ENCODE peak calls at places on chromosome 13, in six cellular contexts. One of them, this sample, is unnamed.

GRCh38 chr13:35947315-35947714 is 183.9 kb downstream of the DCLK1 start:
- DNase-seq in brain microvascular endothelial cell: no peak
- DNase-seq in spleen: no peak
- DNase-seq in heart left ventricle: no peak
- DNase-seq in fibroblast of lung: no peak
- DNase-seq in hepatocyte: no peak
- DNase-seq in this sample: no peak

GRCh38 chr13:49690133-49690989 is 925 bp downstream of the EBPL start:
- DNase-seq in brain microvascular endothelial cell: peak; percentile 71
- DNase-seq in spleen: no peak
- DNase-seq in heart left ventricle: no peak
- DNase-seq in fibroblast of lung: peak; percentile 68
- DNase-seq in hepatocyte: peak; percentile 65
- DNase-seq in this sample: no peak

GRCh38 chr13:66977156-66977555 is 253.0 kb downstream of the PCDH9 start:
- DNase-seq in brain microvascular endothelial cell: no peak
- DNase-seq in spleen: no peak
- DNase-seq in heart left ventricle: no peak
- DNase-seq in fibroblast of lung: no peak
- DNase-seq in hepatocyte: no peak
- DNase-seq in this sample: no peak

GRCh38 chr13:42990991-42991891 is 800 bp downstream of the EPSTI1 start:
- DNase-seq in brain microvascular endothelial cell: no peak
- DNase-seq in spleen: peak; percentile 71
- DNase-seq in heart left ventricle: no peak
- DNase-seq in fibroblast of lung: no peak
- DNase-seq in hepatocyte: no peak
- DNase-seq in this sample: no peak

GRCh38 chr13:71758823-71759222 is 108.2 kb downstream of the DACH1 start:
- DNase-seq in brain microvascular endothelial cell: no peak
- DNase-seq in spleen: no peak
- DNase-seq in heart left ventricle: no peak
- DNase-seq in fibroblast of lung: peak; percentile 23
- DNase-seq in hepatocyte: peak; percentile 4
- DNase-seq in this sample: no peak

GRCh38 chr13:66805657-66806056 is 424.5 kb downstream of the PCDH9 start:
- DNase-seq in brain microvascular endothelial cell: peak; percentile 81
- DNase-seq in spleen: no peak
- DNase-seq in heart left ventricle: peak; percentile 10
- DNase-seq in fibroblast of lung: peak; percentile 81
- DNase-seq in hepatocyte: no peak
- DNase-seq in this sample: no peak

GRCh38 chr13:87777395-87777794 is 106.2 kb downstream of the SLITRK5 start:
- DNase-seq in brain microvascular endothelial cell: no peak
- DNase-seq in spleen: no peak
- DNase-seq in heart left ventricle: no peak
- DNase-seq in fibroblast of lung: peak; percentile 1
- DNase-seq in hepatocyte: no peak
- DNase-seq in this sample: no peak

GRCh38 chr13:36192166-36192565 is 22.2 kb downstream of the SOHLH2 start:
- DNase-seq in brain microvascular endothelial cell: no peak
- DNase-seq in spleen: no peak
- DNase-seq in heart left ventricle: no peak
- DNase-seq in fibroblast of lung: peak; percentile 13
- DNase-seq in hepatocyte: no peak
- DNase-seq in this sample: no peak

GRCh38 chr13:76836311-76836710 is 49.9 kb downstream of the KCTD12 start:
- DNase-seq in brain microvascular endothelial cell: peak; percentile 18
- DNase-seq in spleen: no peak
- DNase-seq in heart left ventricle: no peak
- DNase-seq in fibroblast of lung: peak; percentile 74
- DNase-seq in hepatocyte: no peak
- DNase-seq in this sample: no peak

GRCh38 chr13:24511019-24511823 is 1.4 kb downstream of the PARP4 start:
- DNase-seq in brain microvascular endothelial cell: peak; percentile 86
- DNase-seq in spleen: peak; percentile 81
- DNase-seq in heart left ventricle: no peak
- DNase-seq in fibroblast of lung: peak; percentile 97
- DNase-seq in hepatocyte: peak; percentile 67
- DNase-seq in this sample: peak; percentile 54

GRCh38 chr13:62482351-62482750 is 1066.7 kb upstream of the PCDH20 start:
- DNase-seq in brain microvascular endothelial cell: no peak
- DNase-seq in spleen: no peak
- DNase-seq in heart left ventricle: no peak
- DNase-seq in fibroblast of lung: peak; percentile 18
- DNase-seq in hepatocyte: no peak
- DNase-seq in this sample: no peak

GRCh38 chr13:101624981-101625380 is 172.5 kb downstream of the ITGBL1 start:
- DNase-seq in brain microvascular endothelial cell: no peak
- DNase-seq in spleen: no peak
- DNase-seq in heart left ventricle: no peak
- DNase-seq in fibroblast of lung: no peak
- DNase-seq in hepatocyte: no peak
- DNase-seq in this sample: no peak

GRCh38 chr13:41455725-41456419 is 1.5 kb upstream of the RGCC start:
- DNase-seq in brain microvascular endothelial cell: no peak
- DNase-seq in spleen: no peak
- DNase-seq in heart left ventricle: no peak
- DNase-seq in fibroblast of lung: no peak
- DNase-seq in hepatocyte: no peak
- DNase-seq in this sample: no peak

GRCh38 chr13:46354143-46355087 is 32.6 kb downstream of the RUBCNL start:
- DNase-seq in brain microvascular endothelial cell: peak; percentile 95
- DNase-seq in spleen: no peak
- DNase-seq in heart left ventricle: no peak
- DNase-seq in fibroblast of lung: peak; percentile 97
- DNase-seq in hepatocyte: no peak
- DNase-seq in this sample: no peak

GRCh38 chr13:42728507-42729180 is 52.7 kb upstream of the FAM216B start:
- DNase-seq in brain microvascular endothelial cell: peak; percentile 29
- DNase-seq in spleen: no peak
- DNase-seq in heart left ventricle: no peak
- DNase-seq in fibroblast of lung: no peak
- DNase-seq in hepatocyte: no peak
- DNase-seq in this sample: no peak

GRCh38 chr13:77492982-77493381 is 42.5 kb upstream of the SCEL start:
- DNase-seq in brain microvascular endothelial cell: peak; percentile 14
- DNase-seq in spleen: no peak
- DNase-seq in heart left ventricle: no peak
- DNase-seq in fibroblast of lung: peak; percentile 46
- DNase-seq in hepatocyte: peak; percentile 47
- DNase-seq in this sample: no peak

GRCh38 chr13:37995052-37995451 is 125.5 kb upstream of the TRPC4 start:
- DNase-seq in brain microvascular endothelial cell: peak; percentile 42
- DNase-seq in spleen: no peak
- DNase-seq in heart left ventricle: no peak
- DNase-seq in fibroblast of lung: peak; percentile 32
- DNase-seq in hepatocyte: peak; percentile 36
- DNase-seq in this sample: no peak

GRCh38 chr13:83895994-83896580 is 13.8 kb upstream of the SLITRK1 start:
- DNase-seq in brain microvascular endothelial cell: peak; percentile 31
- DNase-seq in spleen: no peak
- DNase-seq in heart left ventricle: no peak
- DNase-seq in fibroblast of lung: peak; percentile 74
- DNase-seq in hepatocyte: no peak
- DNase-seq in this sample: no peak

GRCh38 chr13:38648912-38649311 is 38.0 kb upstream of the FREM2 start:
- DNase-seq in brain microvascular endothelial cell: no peak
- DNase-seq in spleen: no peak
- DNase-seq in heart left ventricle: no peak
- DNase-seq in fibroblast of lung: no peak
- DNase-seq in hepatocyte: no peak
- DNase-seq in this sample: no peak

GRCh38 chr13:110991991-110992508 is 77.2 kb upstream of the ANKRD10 start:
- DNase-seq in brain microvascular endothelial cell: no peak
- DNase-seq in spleen: no peak
- DNase-seq in heart left ventricle: no peak
- DNase-seq in fibroblast of lung: no peak
- DNase-seq in hepatocyte: no peak
- DNase-seq in this sample: no peak

GRCh38 chr13:91360246-91360751 is 12.8 kb downstream of the MIR17HG start:
- DNase-seq in brain microvascular endothelial cell: no peak
- DNase-seq in spleen: no peak
- DNase-seq in heart left ventricle: no peak
- DNase-seq in fibroblast of lung: no peak
- DNase-seq in hepatocyte: no peak
- DNase-seq in this sample: no peak

GRCh38 chr13:41222259-41222852 is 28.0 kb upstream of the KBTBD7 start:
- DNase-seq in brain microvascular endothelial cell: peak; percentile 67
- DNase-seq in spleen: no peak
- DNase-seq in heart left ventricle: peak; percentile 19
- DNase-seq in fibroblast of lung: peak; percentile 36
- DNase-seq in hepatocyte: peak; percentile 68
- DNase-seq in this sample: peak; percentile 67

GRCh38 chr13:39773833-39774232 is 118.4 kb downstream of the COG6 start:
- DNase-seq in brain microvascular endothelial cell: peak; percentile 73
- DNase-seq in spleen: no peak
- DNase-seq in heart left ventricle: no peak
- DNase-seq in fibroblast of lung: peak; percentile 85
- DNase-seq in hepatocyte: no peak
- DNase-seq in this sample: no peak

GRCh38 chr13:75010941-75011340 is 471.0 kb downstream of the TBC1D4 start:
- DNase-seq in brain microvascular endothelial cell: no peak
- DNase-seq in spleen: no peak
- DNase-seq in heart left ventricle: no peak
- DNase-seq in fibroblast of lung: no peak
- DNase-seq in hepatocyte: no peak
- DNase-seq in this sample: no peak

GRCh38 chr13:110641055-110642015 is 26.0 kb downstream of the NAXD start:
- DNase-seq in brain microvascular endothelial cell: peak; percentile 69
- DNase-seq in spleen: peak; percentile 64
- DNase-seq in heart left ventricle: no peak
- DNase-seq in fibroblast of lung: peak; percentile 48
- DNase-seq in hepatocyte: no peak
- DNase-seq in this sample: no peak

DNA sequence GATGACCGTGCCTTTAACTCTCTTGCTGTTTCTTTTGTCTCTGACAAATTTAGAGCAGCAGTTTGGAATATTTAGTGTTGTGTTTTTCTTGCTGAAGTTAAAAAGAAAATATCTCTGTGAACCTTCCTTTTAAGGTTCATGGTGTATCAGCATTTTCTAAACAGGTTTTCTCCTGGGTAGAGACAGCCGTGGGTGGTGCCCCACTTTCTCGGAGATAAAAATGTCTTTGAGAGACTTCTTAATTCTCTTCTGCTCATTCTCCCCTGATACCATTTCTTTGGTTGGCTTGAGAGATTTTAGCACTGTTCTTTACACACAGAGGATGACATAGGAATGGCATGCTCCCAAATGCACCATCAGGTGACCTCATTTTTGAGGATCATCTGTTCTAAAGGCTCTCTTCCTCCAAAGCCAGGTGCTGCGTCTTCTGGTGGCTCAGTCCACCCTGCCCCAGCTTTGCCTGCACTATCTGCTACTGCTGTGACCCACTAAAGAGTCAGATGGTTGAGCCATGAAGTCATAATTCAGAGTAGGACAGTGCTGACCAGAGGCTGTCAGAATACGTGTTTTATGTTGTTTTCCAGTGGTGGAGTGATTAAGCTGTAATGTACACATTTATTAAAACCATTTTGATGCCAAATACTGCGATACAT is 90.3 kb upstream of the SLC10A2 start:
- DNase-seq in brain microvascular endothelial cell: no peak
- DNase-seq in spleen: no peak
- DNase-seq in heart left ventricle: no peak
- DNase-seq in fibroblast of lung: no peak
- DNase-seq in hepatocyte: no peak
- DNase-seq in this sample: no peak
- TF ChIP-seq CTCF in brain microvascular endothelial cell: no peak
- TF ChIP-seq CTCF in spleen: no peak
- TF ChIP-seq CTCF in heart left ventricle: no peak
- TF ChIP-seq CTCF in fibroblast of lung: no peak
- TF ChIP-seq CTCF in hepatocyte: no peak
- TF ChIP-seq CTCF in this sample: no peak

GRCh38 chr13:20475927-20476691 is 49.5 kb downstream of the CRYL1 start:
- DNase-seq in brain microvascular endothelial cell: no peak
- DNase-seq in spleen: peak; percentile 90
- DNase-seq in heart left ventricle: no peak
- DNase-seq in fibroblast of lung: peak; percentile 35
- DNase-seq in hepatocyte: peak; percentile 24
- DNase-seq in this sample: no peak
- TF ChIP-seq CTCF in brain microvascular endothelial cell: no peak
- TF ChIP-seq CTCF in spleen: no peak
- TF ChIP-seq CTCF in heart left ventricle: no peak
- TF ChIP-seq CTCF in fibroblast of lung: no peak
- TF ChIP-seq CTCF in hepatocyte: no peak
- TF ChIP-seq CTCF in this sample: no peak

GRCh38 chr13:112330066-112330465 is 46.1 kb upstream of the SPACA7 start:
- DNase-seq in brain microvascular endothelial cell: no peak
- DNase-seq in spleen: no peak
- DNase-seq in heart left ventricle: no peak
- DNase-seq in fibroblast of lung: no peak
- DNase-seq in hepatocyte: no peak
- DNase-seq in this sample: no peak
- TF ChIP-seq CTCF in brain microvascular endothelial cell: no peak
- TF ChIP-seq CTCF in spleen: no peak
- TF ChIP-seq CTCF in heart left ventricle: no peak
- TF ChIP-seq CTCF in fibroblast of lung: no peak
- TF ChIP-seq CTCF in hepatocyte: no peak
- TF ChIP-seq CTCF in this sample: no peak

GRCh38 chr13:58994778-58995177 is 1169.0 kb downstream of the DIAPH3 start:
- DNase-seq in brain microvascular endothelial cell: no peak
- DNase-seq in spleen: no peak
- DNase-seq in heart left ventricle: no peak
- DNase-seq in fibroblast of lung: peak; percentile 11
- DNase-seq in hepatocyte: no peak
- DNase-seq in this sample: no peak
- TF ChIP-seq CTCF in brain microvascular endothelial cell: peak; percentile 31
- TF ChIP-seq CTCF in spleen: no peak
- TF ChIP-seq CTCF in heart left ventricle: no peak
- TF ChIP-seq CTCF in fibroblast of lung: no peak
- TF ChIP-seq CTCF in hepatocyte: peak; percentile 13
- TF ChIP-seq CTCF in this sample: no peak

GRCh38 chr13:98484289-98485219 is 92.4 kb downstream of the STK24 start:
- DNase-seq in brain microvascular endothelial cell: peak; percentile 98
- DNase-seq in spleen: peak; percentile 84
- DNase-seq in heart left ventricle: peak; percentile 73
- DNase-seq in fibroblast of lung: peak; percentile 96
- DNase-seq in hepatocyte: peak; percentile 91
- DNase-seq in this sample: no peak
- TF ChIP-seq CTCF in brain microvascular endothelial cell: no peak
- TF ChIP-seq CTCF in spleen: no peak
- TF ChIP-seq CTCF in heart left ventricle: no peak
- TF ChIP-seq CTCF in fibroblast of lung: peak; percentile 8
- TF ChIP-seq CTCF in hepatocyte: no peak
- TF ChIP-seq CTCF in this sample: no peak

This sample was measured in B cell.